ENCODE peak calls at places on chromosomes 16 and 17, in six cellular contexts. H, S, Z, G, R and V are unnamed samples.

GRCh38 chr17:75331671-75332070 is 42.4 kb upstream of the SLC25A19 start:
- DNase-seq in S (no peak), H (no peak), G (no peak), R (no peak), Z (no peak), V (no peak)

GRCh38 chr17:18258356-18259038 is at the start of gene FLII:
- DNase-seq in Z (no peak), S (peak; percentile 72), H (peak; percentile 63), G (peak; percentile 17), R (peak; percentile 34), V (peak; percentile 81)

GRCh38 chr17:8991514-8992285 is 26.2 kb upstream of the PIK3R5 start:
- DNase-seq in S (peak; percentile 87), G (peak; percentile 57), H (peak; percentile 64), Z (no peak), R (peak; percentile 54), V (peak; percentile 55)

GRCh38 chr17:3750926-3751325 is 27.2 kb downstream of the HASPIN start:
- DNase-seq in G (no peak), Z (no peak), R (no peak), H (no peak), S (no peak), V (no peak)

GRCh38 chr17:45431531-45432404 is 902 bp downstream of the ARHGAP27 start:
- DNase-seq in R (peak; percentile 64), Z (peak; percentile 63), G (peak; percentile 31), H (no peak), S (peak; percentile 94), V (peak; percentile 93)

GRCh38 chr17:63694229-63694973 is 5.5 kb downstream of the LIMD2 start:
- DNase-seq in Z (no peak), R (no peak), S (peak; percentile 77), H (no peak), G (no peak), V (no peak)

GRCh38 chr17:43695968-43696865 is 34.5 kb upstream of the MEOX1 start:
- DNase-seq in H (no peak), S (no peak), G (peak; percentile 20), Z (no peak), R (no peak), V (no peak)

GRCh38 chr17:42325026-42325425 is 36.7 kb downstream of the STAT5A start:
- DNase-seq in G (peak; percentile 88), R (peak; percentile 80), H (no peak), S (no peak), Z (no peak), V (peak; percentile 97)

GRCh38 chr17:13601776-13602551 is at the start of gene HS3ST3A1:
- DNase-seq in S (peak; percentile 96), Z (peak; percentile 73), R (peak; percentile 69), G (peak; percentile 82), H (peak; percentile 85), V (peak; percentile 64)

GRCh38 chr17:17994271-17994670 is 21.6 kb downstream of the DRC3 start:
- DNase-seq in Z (peak; percentile 53), R (peak; percentile 38), S (peak; percentile 84), G (no peak), H (no peak), V (peak; percentile 43)

GRCh38 chr17:42067371-42068180 is 17.2 kb upstream of the C17orf113 start:
- DNase-seq in G (peak; percentile 23), S (peak; percentile 91), Z (no peak), R (peak; percentile 45), H (peak; percentile 63), V (peak; percentile 82)

GRCh38 chr17:35630530-35631148 is 43.5 kb downstream of the AP2B1 start:
- DNase-seq in H (no peak), Z (no peak), R (peak; percentile 65), G (peak; percentile 80), S (peak; percentile 22), V (no peak)

DNA sequence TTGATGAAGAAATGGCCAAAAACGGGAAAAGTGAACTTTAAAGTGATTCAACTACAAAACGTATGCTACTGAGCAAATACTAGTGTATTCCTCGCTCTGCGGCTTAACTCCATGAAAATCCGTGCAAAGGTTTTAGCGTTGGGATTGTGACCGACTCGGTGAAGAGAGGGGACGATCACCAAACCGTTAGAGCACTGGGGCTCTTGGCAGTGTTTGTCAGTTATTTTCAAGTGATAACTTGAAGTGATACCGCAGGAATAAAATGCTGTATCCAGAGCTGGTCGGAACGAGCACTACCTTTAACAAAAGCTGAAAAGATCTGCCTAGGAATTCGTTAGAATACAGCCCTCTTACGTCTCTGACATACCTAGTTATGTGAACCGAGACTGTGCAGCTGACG is 773 bp upstream of the PPM1D start:
- DNase-seq in Z (no peak), G (no peak), S (no peak), H (no peak), R (no peak), V (peak; percentile 12)
- H3K4ac ChIP-seq in Z (peak overlapping the region; percentile 97), G (peak overlapping the region; percentile 97), S (peak overlapping the region; percentile 97), H (no peak overlapping the region), R (peak overlapping the region; percentile 65), V (no peak overlapping the region)

DNA sequence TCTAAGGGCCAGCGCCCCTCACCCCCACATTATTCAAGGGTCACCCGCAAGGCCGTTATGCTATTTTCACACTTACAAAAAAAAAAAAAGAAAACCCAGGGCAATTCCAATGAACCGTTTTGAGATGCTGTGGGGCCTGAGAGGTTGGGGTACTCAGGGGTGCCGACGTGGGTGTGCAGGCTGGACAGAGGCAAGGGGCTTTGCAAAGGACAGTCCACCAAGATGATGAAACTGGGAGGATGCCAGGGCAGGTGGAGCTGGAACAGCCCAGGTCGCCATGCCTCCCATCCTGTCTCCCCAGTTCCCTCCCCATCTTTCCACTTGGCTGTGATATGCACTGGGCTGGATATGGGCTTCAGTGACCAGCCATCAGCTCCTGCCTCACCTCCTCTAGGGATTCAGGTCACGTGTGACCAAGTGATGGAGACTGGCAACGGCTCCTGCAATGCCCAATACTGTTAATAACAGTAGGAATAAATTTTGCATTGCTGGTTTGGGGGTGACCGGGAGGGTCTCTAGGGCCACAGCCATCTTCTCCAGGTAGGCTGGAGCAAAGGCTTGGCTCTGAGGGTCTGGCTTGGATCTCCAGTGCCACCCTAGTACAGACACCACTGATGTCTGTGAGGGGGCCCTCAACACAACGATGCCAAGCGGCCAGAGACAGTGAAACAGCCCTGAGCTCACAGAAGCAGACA is 151.3 kb upstream of the TNRC6C start:
- DNase-seq in S (no peak), R (no peak), H (no peak), G (no peak), Z (no peak), V (no peak)
- H3K79me1 ChIP-seq in S (no peaks in the 10 kb centered on the region), R (no peaks in the 10 kb centered on the region), H (no peaks in the 10 kb centered on the region), G (no peaks in the 10 kb centered on the region), Z (no peaks in the 10 kb centered on the region), V (no peaks in the 10 kb centered on the region)

GRCh38 chr16:1638757-1639156 is 26.6 kb downstream of the CRAMP1 start:
- DNase-seq in R (no peak), H (no peak), Z (no peak), S (no peak), G (no peak), V (no peak)
- H3K36me3 ChIP-seq in R (peaks cover 80% of the 10 kb centered on the region), H (peaks cover 55% of the 10 kb centered on the region), Z (peaks cover 47% of the 10 kb centered on the region), S (peaks cover 7% of the 10 kb centered on the region), G (peaks cover 81% of the 10 kb centered on the region), V (peaks cover 80% of the 10 kb centered on the region)

DNA sequence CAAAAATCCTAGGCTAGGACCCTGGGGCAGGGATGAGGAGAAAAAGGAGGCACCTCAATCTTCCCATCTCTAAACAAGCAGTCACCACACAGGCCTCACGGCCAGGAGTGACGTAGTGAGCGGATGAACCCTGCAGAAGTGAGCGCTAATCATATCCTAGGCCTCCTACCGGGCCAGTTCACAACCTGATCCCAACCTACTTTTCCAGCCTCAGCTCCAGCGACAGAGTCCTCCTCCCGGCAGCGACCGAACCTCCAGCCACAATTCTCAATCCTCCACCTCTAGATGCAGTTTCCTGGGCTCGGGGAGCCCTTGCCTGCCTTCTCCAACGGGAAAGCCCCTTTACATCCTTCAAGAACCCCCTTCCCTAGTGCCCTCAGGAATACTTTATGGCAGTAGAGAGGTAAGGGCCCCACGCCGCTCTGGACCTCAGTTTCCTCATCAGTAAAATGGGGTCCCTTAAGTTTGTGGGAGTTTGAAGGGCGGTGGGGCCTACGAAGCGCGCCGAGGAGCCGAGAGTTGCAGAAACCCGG is 1.4 kb downstream of the ZNF668 start:
- DNase-seq in G (peak; percentile 69), H (peak; percentile 24), R (peak; percentile 75), S (peak; percentile 65), Z (no peak), V (no peak)
- H3K4ac ChIP-seq in G (peak overlapping the region; percentile 100), H (no peak overlapping the region), R (peak overlapping the region; percentile 99), S (peak overlapping the region; percentile 11), Z (peak overlapping the region; percentile 30), V (peak overlapping the region; percentile 91)